ENCODE peak calls at places on chromosome 7, in six cellular contexts. One of them, this sample, is unnamed.

GRCh38 chr7:142496545-142496991 is 238.7 kb upstream of the PRSS58 start:
- DNase-seq in kidney epithelial cell: no peak
- DNase-seq in HL-60: peak
- DNase-seq in effector memory CD8-positive, alpha-beta T cell: no peak
- DNase-seq in MCF 10A: peak
- DNase-seq in naive thymus-derived CD8-positive, alpha-beta T cell: no peak
- DNase-seq in this sample: peak

GRCh38 chr7:7609330-7609729 is 31.2 kb upstream of the UMAD1 start:
- DNase-seq in kidney epithelial cell: no peak
- DNase-seq in HL-60: no peak
- DNase-seq in effector memory CD8-positive, alpha-beta T cell: no peak
- DNase-seq in MCF 10A: no peak
- DNase-seq in naive thymus-derived CD8-positive, alpha-beta T cell: no peak
- DNase-seq in this sample: no peak

GRCh38 chr7:114944742-114945625 is 23.1 kb downstream of the MDFIC start:
- DNase-seq in kidney epithelial cell: no peak
- DNase-seq in HL-60: no peak
- DNase-seq in effector memory CD8-positive, alpha-beta T cell: no peak
- DNase-seq in MCF 10A: no peak
- DNase-seq in naive thymus-derived CD8-positive, alpha-beta T cell: no peak
- DNase-seq in this sample: no peak

GRCh38 chr7:44973610-44974401 is 5.0 kb downstream of the MYO1G start:
- DNase-seq in kidney epithelial cell: no peak
- DNase-seq in HL-60: no peak
- DNase-seq in effector memory CD8-positive, alpha-beta T cell: peak
- DNase-seq in MCF 10A: peak
- DNase-seq in naive thymus-derived CD8-positive, alpha-beta T cell: peak
- DNase-seq in this sample: no peak

GRCh38 chr7:73623798-73624668 is at the start of gene MLXIPL:
- DNase-seq in kidney epithelial cell: no peak
- DNase-seq in HL-60: peak
- DNase-seq in effector memory CD8-positive, alpha-beta T cell: peak
- DNase-seq in MCF 10A: peak
- DNase-seq in naive thymus-derived CD8-positive, alpha-beta T cell: peak
- DNase-seq in this sample: peak

GRCh38 chr7:5237286-5237685 is 45.5 kb upstream of the SLC29A4 start:
- DNase-seq in kidney epithelial cell: no peak
- DNase-seq in HL-60: peak
- DNase-seq in effector memory CD8-positive, alpha-beta T cell: no peak
- DNase-seq in MCF 10A: no peak
- DNase-seq in naive thymus-derived CD8-positive, alpha-beta T cell: no peak
- DNase-seq in this sample: no peak

GRCh38 chr7:108109216-108109908 is 20.8 kb downstream of the LAMB4 start:
- DNase-seq in kidney epithelial cell: no peak
- DNase-seq in HL-60: no peak
- DNase-seq in effector memory CD8-positive, alpha-beta T cell: no peak
- DNase-seq in MCF 10A: peak
- DNase-seq in naive thymus-derived CD8-positive, alpha-beta T cell: no peak
- DNase-seq in this sample: no peak

GRCh38 chr7:38660427-38661099 is 29.4 kb upstream of the AMPH start:
- DNase-seq in kidney epithelial cell: no peak
- DNase-seq in HL-60: peak
- DNase-seq in effector memory CD8-positive, alpha-beta T cell: peak
- DNase-seq in MCF 10A: peak
- DNase-seq in naive thymus-derived CD8-positive, alpha-beta T cell: no peak
- DNase-seq in this sample: no peak

GRCh38 chr7:12549106-12549505 is 21.4 kb upstream of the SCIN start:
- DNase-seq in kidney epithelial cell: no peak
- DNase-seq in HL-60: peak
- DNase-seq in effector memory CD8-positive, alpha-beta T cell: no peak
- DNase-seq in MCF 10A: no peak
- DNase-seq in naive thymus-derived CD8-positive, alpha-beta T cell: no peak
- DNase-seq in this sample: no peak

GRCh38 chr7:51267169-51267568 is 49.4 kb downstream of the COBL start:
- DNase-seq in kidney epithelial cell: no peak
- DNase-seq in HL-60: no peak
- DNase-seq in effector memory CD8-positive, alpha-beta T cell: no peak
- DNase-seq in MCF 10A: no peak
- DNase-seq in naive thymus-derived CD8-positive, alpha-beta T cell: no peak
- DNase-seq in this sample: no peak

GRCh38 chr7:18087031-18087686 is 59.5 kb upstream of the PRPS1L1 start:
- DNase-seq in kidney epithelial cell: no peak
- DNase-seq in HL-60: no peak
- DNase-seq in effector memory CD8-positive, alpha-beta T cell: no peak
- DNase-seq in MCF 10A: peak
- DNase-seq in naive thymus-derived CD8-positive, alpha-beta T cell: no peak
- DNase-seq in this sample: no peak

GRCh38 chr7:87895363-87895762 is 19.1 kb downstream of the DBF4 start:
- DNase-seq in kidney epithelial cell: no peak
- DNase-seq in HL-60: no peak
- DNase-seq in effector memory CD8-positive, alpha-beta T cell: no peak
- DNase-seq in MCF 10A: no peak
- DNase-seq in naive thymus-derived CD8-positive, alpha-beta T cell: no peak
- DNase-seq in this sample: no peak

GRCh38 chr7:111694376-111694775 is 132.1 kb upstream of the IMMP2L start:
- DNase-seq in kidney epithelial cell: no peak
- DNase-seq in HL-60: no peak
- DNase-seq in effector memory CD8-positive, alpha-beta T cell: no peak
- DNase-seq in MCF 10A: no peak
- DNase-seq in naive thymus-derived CD8-positive, alpha-beta T cell: no peak
- DNase-seq in this sample: no peak

GRCh38 chr7:112112822-112113255 is 93.4 kb downstream of the DOCK4 start:
- DNase-seq in kidney epithelial cell: no peak
- DNase-seq in HL-60: no peak
- DNase-seq in effector memory CD8-positive, alpha-beta T cell: no peak
- DNase-seq in MCF 10A: peak
- DNase-seq in naive thymus-derived CD8-positive, alpha-beta T cell: no peak
- DNase-seq in this sample: peak

GRCh38 chr7:151078233-151079040 is 2.2 kb downstream of the FASTK start:
- DNase-seq in kidney epithelial cell: no peak
- DNase-seq in HL-60: no peak
- DNase-seq in effector memory CD8-positive, alpha-beta T cell: no peak
- DNase-seq in MCF 10A: no peak
- DNase-seq in naive thymus-derived CD8-positive, alpha-beta T cell: no peak
- DNase-seq in this sample: no peak

GRCh38 chr7:98784216-98784785 is 85.5 kb downstream of the TMEM130 start:
- DNase-seq in kidney epithelial cell: no peak
- DNase-seq in HL-60: no peak
- DNase-seq in effector memory CD8-positive, alpha-beta T cell: no peak
- DNase-seq in MCF 10A: peak
- DNase-seq in naive thymus-derived CD8-positive, alpha-beta T cell: no peak
- DNase-seq in this sample: no peak

GRCh38 chr7:33836797-33837355 is 68.5 kb upstream of the BMPER start:
- DNase-seq in kidney epithelial cell: no peak
- DNase-seq in HL-60: no peak
- DNase-seq in effector memory CD8-positive, alpha-beta T cell: no peak
- DNase-seq in MCF 10A: no peak
- DNase-seq in naive thymus-derived CD8-positive, alpha-beta T cell: no peak
- DNase-seq in this sample: no peak

GRCh38 chr7:24427048-24427447 is 143.1 kb downstream of the NPY start:
- DNase-seq in kidney epithelial cell: no peak
- DNase-seq in HL-60: no peak
- DNase-seq in effector memory CD8-positive, alpha-beta T cell: no peak
- DNase-seq in MCF 10A: no peak
- DNase-seq in naive thymus-derived CD8-positive, alpha-beta T cell: no peak
- DNase-seq in this sample: no peak

GRCh38 chr7:150514748-150515222 is at the start of gene GIMAP7:
- DNase-seq in kidney epithelial cell: no peak
- DNase-seq in HL-60: no peak
- DNase-seq in effector memory CD8-positive, alpha-beta T cell: peak
- DNase-seq in MCF 10A: no peak
- DNase-seq in naive thymus-derived CD8-positive, alpha-beta T cell: peak
- DNase-seq in this sample: no peak

GRCh38 chr7:141737118-141737835 is 881 bp upstream of the SSBP1 start:
- DNase-seq in kidney epithelial cell: no peak
- DNase-seq in HL-60: peak
- DNase-seq in effector memory CD8-positive, alpha-beta T cell: peak
- DNase-seq in MCF 10A: peak
- DNase-seq in naive thymus-derived CD8-positive, alpha-beta T cell: no peak
- DNase-seq in this sample: no peak

GRCh38 chr7:42972703-42973500 is 40.7 kb downstream of the MRPL32 start:
- DNase-seq in kidney epithelial cell: peak
- DNase-seq in HL-60: no peak
- DNase-seq in effector memory CD8-positive, alpha-beta T cell: no peak
- DNase-seq in MCF 10A: peak
- DNase-seq in naive thymus-derived CD8-positive, alpha-beta T cell: no peak
- DNase-seq in this sample: no peak

GRCh38 chr7:113004726-113005454 is 81.7 kb downstream of the GPR85 start:
- DNase-seq in kidney epithelial cell: no peak
- DNase-seq in HL-60: no peak
- DNase-seq in effector memory CD8-positive, alpha-beta T cell: no peak
- DNase-seq in MCF 10A: no peak
- DNase-seq in naive thymus-derived CD8-positive, alpha-beta T cell: no peak
- DNase-seq in this sample: no peak

GRCh38 chr7:91306266-91306665 is 42.0 kb downstream of the FZD1 start:
- DNase-seq in kidney epithelial cell: no peak
- DNase-seq in HL-60: no peak
- DNase-seq in effector memory CD8-positive, alpha-beta T cell: no peak
- DNase-seq in MCF 10A: no peak
- DNase-seq in naive thymus-derived CD8-positive, alpha-beta T cell: no peak
- DNase-seq in this sample: no peak

GRCh38 chr7:151677581-151678226 is 158.0 kb upstream of the RHEB start:
- DNase-seq in kidney epithelial cell: no peak
- DNase-seq in HL-60: peak
- DNase-seq in effector memory CD8-positive, alpha-beta T cell: no peak
- DNase-seq in MCF 10A: no peak
- DNase-seq in naive thymus-derived CD8-positive, alpha-beta T cell: no peak
- DNase-seq in this sample: no peak